ENCODE peak calls at places on chromosomes 16 and 17, in ten cellular contexts. Y is spleen, V is GM23338, Z is transverse colon, H is endothelial cell of umbilical vein, D is prostate gland, G is SK-N-SH, C is breast epithelium, F is HCT116, E is sigmoid colon. Q is an unnamed sample.

GRCh38 chr16:63808730-63809129 is 1313.1 kb downstream of the CDH11 start:
- DNase-seq in C (no peak), Y (no peak), D (no peak), V (no peak), Z (no peak), F (no peak), E (no peak), G (no peak), H (no peak), Q (no peak)

GRCh38 chr17:57541472-57542394 is 203.4 kb downstream of the CCDC182 start:
- DNase-seq in H (no peak), D (no peak), V (no peak), Y (no peak), E (peak), C (no peak), Z (no peak), G (peak), F (peak), Q (no peak)

GRCh38 chr16:81582655-81583441 is 138.2 kb downstream of the CMIP start:
- DNase-seq in F (no peak), C (peak), G (no peak), Z (no peak), Y (no peak), H (no peak), V (no peak), E (no peak), D (no peak), Q (no peak)

GRCh38 chr17:5526821-5527598 is 40.6 kb downstream of the MIS12 start:
- DNase-seq in D (peak), Z (peak), Y (no peak), H (peak), E (peak), G (peak), V (no peak), C (no peak), F (peak), Q (no peak)

GRCh38 chr17:5042152-5043022 is 7.2 kb upstream of the SLC52A1 start:
- DNase-seq in E (no peak), F (no peak), G (no peak), H (no peak), C (no peak), V (no peak), Y (no peak), D (no peak), Z (no peak), Q (no peak)

GRCh38 chr17:42783062-42783777 is 2.8 kb downstream of the WNK4 start:
- DNase-seq in Z (no peak), D (no peak), F (no peak), G (no peak), C (no peak), V (no peak), E (no peak), H (peak), Y (no peak), Q (no peak)

GRCh38 chr16:58829096-58829495 is 95.0 kb upstream of the GOT2 start:
- DNase-seq in Z (no peak), G (no peak), F (no peak), C (no peak), H (no peak), E (no peak), V (no peak), Y (no peak), D (no peak), Q (no peak)

GRCh38 chr17:16568541-16569357 is at the start of gene ZNF287:
- DNase-seq in V (peak), F (no peak), Z (peak), E (peak), Y (peak), C (peak), H (peak), G (peak), D (peak), Q (peak)

GRCh38 chr16:75805946-75806345 is 79.7 kb upstream of the CPHXL start:
- DNase-seq in C (no peak), E (no peak), Y (no peak), Z (no peak), D (no peak), G (no peak), H (no peak), V (peak), F (no peak), Q (no peak)

GRCh38 chr16:86942469-86943175 is 364.3 kb downstream of the FOXL1 start:
- DNase-seq in Z (no peak), D (no peak), F (no peak), V (no peak), H (no peak), C (no peak), G (no peak), E (no peak), Y (no peak), Q (no peak)

GRCh38 chr17:9095390-9095789 is 74.1 kb downstream of the NTN1 start:
- DNase-seq in G (no peak), D (no peak), Z (no peak), V (no peak), E (no peak), Y (no peak), H (no peak), F (no peak), C (no peak), Q (no peak)

GRCh38 chr16:68235105-68235881 is 634 bp downstream of the ESRP2 start:
- DNase-seq in E (peak), G (no peak), Y (no peak), H (no peak), V (peak), F (no peak), Z (peak), D (peak), C (peak), Q (peak)

GRCh38 chr16:49085689-49086088 is 195.9 kb downstream of the CBLN1 start:
- DNase-seq in G (no peak), F (no peak), D (no peak), Z (no peak), E (no peak), V (no peak), H (no peak), C (no peak), Y (no peak), Q (no peak)

GRCh38 chr16:30381351-30382041 is 865 bp downstream of the SEPTIN1 start:
- DNase-seq in C (no peak), Z (no peak), V (no peak), G (no peak), E (no peak), F (no peak), H (no peak), D (no peak), Y (no peak), Q (no peak)

GRCh38 chr17:82250868-82251500 is 22.1 kb downstream of the SLC16A3 start:
- DNase-seq in C (no peak), G (no peak), D (no peak), E (no peak), F (no peak), V (no peak), Y (no peak), H (no peak), Z (no peak), Q (no peak)

GRCh38 chr17:82249896-82250581 is 21.2 kb downstream of the SLC16A3 start:
- DNase-seq in Y (no peak), V (no peak), C (no peak), H (no peak), F (no peak), G (no peak), Z (no peak), D (no peak), E (no peak), Q (no peak)

GRCh38 chr17:82247175-82247823 is 18.5 kb downstream of the SLC16A3 start:
- DNase-seq in E (peak), F (no peak), Z (no peak), Y (no peak), G (no peak), D (no peak), C (no peak), V (no peak), H (peak), Q (no peak)

GRCh38 chr17:82247856-82248671 is 19.2 kb downstream of the SLC16A3 start:
- DNase-seq in D (no peak), Y (no peak), G (peak), E (peak), H (no peak), C (no peak), V (no peak), F (no peak), Z (no peak), Q (no peak)

DNA sequence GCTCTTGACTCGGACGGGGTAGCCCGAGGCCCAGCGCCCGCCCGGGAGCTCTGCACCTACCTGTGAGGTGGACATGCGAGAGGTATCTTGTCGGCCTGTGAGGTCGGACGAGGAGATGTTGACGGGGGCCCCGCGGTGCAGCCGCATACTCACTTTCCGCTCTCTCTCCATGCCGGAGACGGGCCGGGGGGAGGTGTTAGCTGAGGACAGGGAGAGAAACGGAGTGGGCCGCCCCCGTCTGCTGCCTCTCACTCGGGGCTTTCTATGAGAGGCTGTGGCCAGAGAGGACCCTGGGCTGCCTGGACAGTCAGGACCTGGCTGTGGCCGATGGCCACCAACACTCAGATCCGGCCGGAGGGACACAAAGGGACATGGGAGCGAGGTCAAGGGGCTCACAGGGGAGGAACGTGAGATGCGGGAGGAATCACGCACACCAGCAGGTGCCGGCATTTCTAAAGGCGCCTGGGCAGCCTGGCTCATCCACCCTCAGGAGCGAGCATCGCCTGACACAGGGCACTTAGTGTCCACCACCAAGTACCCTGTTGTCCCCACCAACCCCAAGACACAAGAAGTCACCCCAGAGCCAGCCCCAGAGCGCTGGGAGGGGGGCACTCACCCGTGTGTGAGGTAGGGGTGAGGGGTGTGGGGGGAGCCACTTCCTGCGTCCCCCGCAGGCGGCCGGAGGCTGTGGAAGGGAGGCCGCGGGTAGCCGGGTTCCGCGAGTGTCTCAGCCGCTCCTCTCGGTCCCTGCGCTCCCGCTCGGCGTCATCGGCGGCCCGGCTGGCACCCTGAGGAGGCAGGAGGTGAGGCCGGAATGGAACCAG is 20.2 kb downstream of the SLC16A3 start:
- DNase-seq in D (no peak), E (no peak), Y (no peak), F (no peak), V (no peak), G (peak), H (no peak), Z (no peak), C (no peak), Q (no peak)
- TF ChIP-seq POLR2AphosphoS5 in D (no peak), E (no peak), Y (peak), F (no peak), V (no peak), G (no peak), H (no peak), Z (no peak), C (no peak), Q (no peak)

GRCh38 chr17:7383742-7384488 is 3.0 kb downstream of the TNK1 start:
- DNase-seq in D (no peak), Y (peak), E (peak), H (peak), F (no peak), G (peak), Z (peak), C (no peak), V (peak), Q (peak)
- H3K4me3 ChIP-seq in D (peak), Y (peak), E (peak), H (peak), F (no peak), G (no peak), Z (peak), C (peak), V (peak), Q (peak)

GRCh38 chr17:64202683-64203430 is 60.2 kb downstream of the TEX2 start:
- DNase-seq in G (peak), F (no peak), V (no peak), Z (no peak), H (no peak), E (no peak), D (no peak), Y (no peak), C (no peak), Q (no peak)
- TF ChIP-seq CTCF in G (peak), F (no peak), V (no peak), Z (no peak), H (no peak), E (no peak), D (no peak), Y (no peak), C (no peak), Q (no peak)

GRCh38 chr17:49362723-49363117 is 670 bp upstream of the ZNF652 start:
- DNase-seq in C (no peak), E (no peak), V (no peak), D (no peak), Z (no peak), Y (no peak), G (no peak), F (no peak), H (no peak), Q (no peak)

GRCh38 chr17:49359990-49360795 is 1.9 kb downstream of the ZNF652 start:
- DNase-seq in D (no peak), G (no peak), F (no peak), E (no peak), H (peak), V (no peak), Z (no peak), C (no peak), Y (no peak), Q (no peak)

GRCh38 chr17:49360796-49361128 is 1.3 kb downstream of the ZNF652 start:
- DNase-seq in D (no peak), Y (peak), G (peak), E (no peak), H (no peak), V (no peak), F (no peak), Z (peak), C (no peak), Q (no peak)

GRCh38 chr17:49361902-49362722 is at the start of gene ZNF652:
- DNase-seq in F (peak), E (peak), Z (peak), H (peak), G (peak), V (peak), Y (peak), C (peak), D (peak), Q (peak)

DNA sequence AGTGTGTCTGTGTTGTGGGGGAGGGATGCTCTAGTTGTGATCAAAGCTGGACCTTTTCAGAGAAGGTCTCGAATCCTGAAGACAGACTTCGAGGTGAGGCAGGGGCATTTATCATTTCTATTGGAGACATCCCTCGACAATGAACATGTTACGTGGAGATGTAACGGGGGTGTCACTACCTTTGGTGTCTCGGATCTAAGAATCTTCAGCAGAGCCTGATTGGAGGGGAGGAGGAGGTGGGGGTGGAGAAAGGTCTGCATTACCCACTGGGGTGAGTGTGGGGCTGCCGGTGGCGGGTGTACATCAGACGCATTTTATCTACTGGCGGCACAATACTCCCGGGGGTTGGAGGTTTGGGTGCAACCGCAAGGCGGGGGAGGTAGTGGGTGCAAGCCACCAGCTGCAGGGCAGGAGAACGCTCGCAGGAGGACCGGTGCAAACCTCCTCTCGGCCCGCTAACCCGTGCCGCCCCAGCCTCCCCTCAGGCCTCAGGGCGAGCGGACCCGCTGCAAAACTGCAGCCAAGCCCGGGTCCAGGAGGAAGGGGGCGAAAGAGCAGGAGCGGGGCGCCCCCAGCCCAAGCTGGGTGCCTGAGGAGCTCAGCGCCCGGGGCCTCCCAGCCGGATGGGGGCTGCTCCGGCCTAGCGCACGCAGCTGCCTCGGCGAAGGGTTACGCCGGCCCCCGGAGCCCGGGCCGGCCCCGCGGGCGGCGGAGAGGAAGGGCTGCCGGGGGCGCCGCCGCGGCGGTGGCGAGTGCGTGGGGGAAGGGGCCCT is 735 bp downstream of the ZNF652 start:
- DNase-seq in G (peak), C (peak), Y (peak), E (peak), D (peak), V (peak), H (peak), F (no peak), Z (peak), Q (peak)
- TF ChIP-seq POLR2AphosphoS5 in G (peak), C (no peak), Y (peak), E (no peak), D (no peak), V (peak), H (no peak), F (no peak), Z (peak), Q (no peak)